ENCODE peak calls at places on chromosomes 5 and 9, in eight cellular contexts. One of them, this sample, is unnamed.
A peak's percentile ranks its signal among the peaks of the same experiment; 100 is the strongest.

GRCh38 chr9:81902191-81902590 is 26.0 kb upstream of the SPATA31D4 start:
- DNase-seq in lung: no peak
- DNase-seq in progenitor cell of endocrine pancreas: no peak
- DNase-seq in A549: no peak
- DNase-seq in epithelial cell of esophagus: no peak
- DNase-seq in GM20000: no peak
- DNase-seq in lower lobe of right lung: no peak
- DNase-seq in foreskin fibroblast: peak; percentile 20
- DNase-seq in this sample: no peak

GRCh38 chr9:82582693-82583092 is 480.2 kb downstream of the RASEF start:
- DNase-seq in GM20000: no peak
- DNase-seq in lower lobe of right lung: no peak
- DNase-seq in foreskin fibroblast: no peak
- DNase-seq in progenitor cell of endocrine pancreas: no peak
- DNase-seq in epithelial cell of esophagus: no peak
- DNase-seq in A549: no peak
- DNase-seq in lung: no peak
- DNase-seq in this sample: no peak

GRCh38 chr9:111236337-111236736 is 93.7 kb downstream of the OR2K2 start:
- DNase-seq in lower lobe of right lung: no peak
- DNase-seq in A549: no peak
- DNase-seq in lung: no peak
- DNase-seq in epithelial cell of esophagus: no peak
- DNase-seq in progenitor cell of endocrine pancreas: no peak
- DNase-seq in foreskin fibroblast: peak; percentile 36
- DNase-seq in GM20000: no peak
- DNase-seq in this sample: no peak

GRCh38 chr5:136195971-136196577 is 3.1 kb upstream of the SMIM32 start:
- DNase-seq in lung: no peak
- DNase-seq in A549: no peak
- DNase-seq in foreskin fibroblast: no peak
- DNase-seq in epithelial cell of esophagus: no peak
- DNase-seq in lower lobe of right lung: no peak
- DNase-seq in progenitor cell of endocrine pancreas: no peak
- DNase-seq in GM20000: no peak
- DNase-seq in this sample: no peak

GRCh38 chr5:143198332-143198731 is 205.2 kb downstream of the NR3C1 start:
- DNase-seq in progenitor cell of endocrine pancreas: no peak
- DNase-seq in A549: no peak
- DNase-seq in GM20000: no peak
- DNase-seq in epithelial cell of esophagus: no peak
- DNase-seq in lung: no peak
- DNase-seq in lower lobe of right lung: no peak
- DNase-seq in foreskin fibroblast: peak; percentile 81
- DNase-seq in this sample: no peak

GRCh38 chr5:55232985-55233928 is at the start of gene CCNO:
- DNase-seq in GM20000: peak; percentile 70
- DNase-seq in epithelial cell of esophagus: peak; percentile 92
- DNase-seq in A549: peak; percentile 80
- DNase-seq in lung: peak; percentile 61
- DNase-seq in foreskin fibroblast: peak; percentile 86
- DNase-seq in lower lobe of right lung: peak; percentile 79
- DNase-seq in progenitor cell of endocrine pancreas: peak; percentile 62
- DNase-seq in this sample: peak; percentile 16

GRCh38 chr9:117448066-117448465 is 33.2 kb upstream of the ASTN2 start:
- DNase-seq in foreskin fibroblast: no peak
- DNase-seq in progenitor cell of endocrine pancreas: no peak
- DNase-seq in epithelial cell of esophagus: no peak
- DNase-seq in GM20000: no peak
- DNase-seq in lung: no peak
- DNase-seq in lower lobe of right lung: no peak
- DNase-seq in A549: no peak
- DNase-seq in this sample: no peak

GRCh38 chr5:137610598-137610997 is 111.5 kb upstream of the SPOCK1 start:
- DNase-seq in epithelial cell of esophagus: no peak
- DNase-seq in progenitor cell of endocrine pancreas: no peak
- DNase-seq in foreskin fibroblast: no peak
- DNase-seq in A549: no peak
- DNase-seq in lung: no peak
- DNase-seq in GM20000: no peak
- DNase-seq in lower lobe of right lung: no peak
- DNase-seq in this sample: no peak

GRCh38 chr5:126267435-126267834 is 155.8 kb upstream of the GRAMD2B start:
- DNase-seq in progenitor cell of endocrine pancreas: no peak
- DNase-seq in GM20000: no peak
- DNase-seq in A549: no peak
- DNase-seq in lung: no peak
- DNase-seq in epithelial cell of esophagus: peak; percentile 37
- DNase-seq in lower lobe of right lung: no peak
- DNase-seq in foreskin fibroblast: no peak
- DNase-seq in this sample: no peak

GRCh38 chr5:116174111-116174510 is 89.3 kb downstream of the COMMD10 start:
- DNase-seq in A549: no peak
- DNase-seq in foreskin fibroblast: no peak
- DNase-seq in progenitor cell of endocrine pancreas: no peak
- DNase-seq in lung: no peak
- DNase-seq in lower lobe of right lung: no peak
- DNase-seq in GM20000: no peak
- DNase-seq in epithelial cell of esophagus: no peak
- DNase-seq in this sample: no peak

GRCh38 chr5:27328480-27328879 is 290.1 kb upstream of the CDH9 start:
- DNase-seq in epithelial cell of esophagus: peak; percentile 91
- DNase-seq in A549: no peak
- DNase-seq in lower lobe of right lung: no peak
- DNase-seq in foreskin fibroblast: peak; percentile 23
- DNase-seq in GM20000: no peak
- DNase-seq in progenitor cell of endocrine pancreas: no peak
- DNase-seq in lung: no peak
- DNase-seq in this sample: no peak

GRCh38 chr5:157295247-157295646 is 29.3 kb downstream of the CYFIP2 start:
- DNase-seq in A549: no peak
- DNase-seq in lower lobe of right lung: no peak
- DNase-seq in GM20000: no peak
- DNase-seq in foreskin fibroblast: no peak
- DNase-seq in progenitor cell of endocrine pancreas: no peak
- DNase-seq in lung: no peak
- DNase-seq in epithelial cell of esophagus: no peak
- DNase-seq in this sample: no peak

GRCh38 chr5:147382776-147383175 is 127.1 kb downstream of the DPYSL3 start:
- DNase-seq in epithelial cell of esophagus: no peak
- DNase-seq in lower lobe of right lung: no peak
- DNase-seq in lung: no peak
- DNase-seq in foreskin fibroblast: peak; percentile 43
- DNase-seq in GM20000: no peak
- DNase-seq in progenitor cell of endocrine pancreas: no peak
- DNase-seq in A549: no peak
- DNase-seq in this sample: no peak

GRCh38 chr5:150129813-150130492 is 25.7 kb downstream of the PDGFRB start:
- DNase-seq in lung: peak; percentile 77
- DNase-seq in foreskin fibroblast: peak; percentile 90
- DNase-seq in A549: peak; percentile 94
- DNase-seq in GM20000: peak; percentile 85
- DNase-seq in progenitor cell of endocrine pancreas: peak; percentile 71
- DNase-seq in lower lobe of right lung: peak; percentile 75
- DNase-seq in epithelial cell of esophagus: peak; percentile 69
- DNase-seq in this sample: no peak

GRCh38 chr9:129550199-129550839 is 70.6 kb downstream of the C9orf50 start:
- DNase-seq in progenitor cell of endocrine pancreas: peak; percentile 55
- DNase-seq in lung: peak; percentile 69
- DNase-seq in lower lobe of right lung: peak; percentile 85
- DNase-seq in foreskin fibroblast: peak; percentile 87
- DNase-seq in GM20000: peak; percentile 23
- DNase-seq in epithelial cell of esophagus: peak; percentile 55
- DNase-seq in A549: peak; percentile 28
- DNase-seq in this sample: peak; percentile 63

GRCh38 chr9:95007470-95007869 is 281.0 kb downstream of the AOPEP start:
- DNase-seq in A549: no peak
- DNase-seq in lower lobe of right lung: no peak
- DNase-seq in epithelial cell of esophagus: peak; percentile 52
- DNase-seq in GM20000: no peak
- DNase-seq in progenitor cell of endocrine pancreas: no peak
- DNase-seq in lung: no peak
- DNase-seq in foreskin fibroblast: peak; percentile 65
- DNase-seq in this sample: no peak

GRCh38 chr9:21747171-21747570 is 55.3 kb upstream of the MTAP start:
- DNase-seq in GM20000: no peak
- DNase-seq in lung: no peak
- DNase-seq in foreskin fibroblast: peak; percentile 77
- DNase-seq in lower lobe of right lung: no peak
- DNase-seq in progenitor cell of endocrine pancreas: no peak
- DNase-seq in epithelial cell of esophagus: peak; percentile 89
- DNase-seq in A549: no peak
- DNase-seq in this sample: peak; percentile 19

GRCh38 chr5:89457411-89458329 is 574.7 kb upstream of the MEF2C start:
- DNase-seq in GM20000: no peak
- DNase-seq in lung: no peak
- DNase-seq in lower lobe of right lung: no peak
- DNase-seq in epithelial cell of esophagus: peak; percentile 80
- DNase-seq in progenitor cell of endocrine pancreas: no peak
- DNase-seq in foreskin fibroblast: peak; percentile 89
- DNase-seq in A549: no peak
- DNase-seq in this sample: peak; percentile 27

GRCh38 chr9:134550584-134550983 is 91.0 kb upstream of the COL5A1 start:
- DNase-seq in GM20000: no peak
- DNase-seq in epithelial cell of esophagus: no peak
- DNase-seq in progenitor cell of endocrine pancreas: no peak
- DNase-seq in lung: no peak
- DNase-seq in lower lobe of right lung: peak; percentile 24
- DNase-seq in A549: no peak
- DNase-seq in foreskin fibroblast: no peak
- DNase-seq in this sample: no peak
- TF ChIP-seq CTCF in GM20000: no peak
- TF ChIP-seq CTCF in epithelial cell of esophagus: no peak
- TF ChIP-seq CTCF in progenitor cell of endocrine pancreas: no peak
- TF ChIP-seq CTCF in lung: no peak
- TF ChIP-seq CTCF in lower lobe of right lung: no peak
- TF ChIP-seq CTCF in A549: no peak
- TF ChIP-seq CTCF in foreskin fibroblast: peak; percentile 7
- TF ChIP-seq CTCF in this sample: no peak

DNA sequence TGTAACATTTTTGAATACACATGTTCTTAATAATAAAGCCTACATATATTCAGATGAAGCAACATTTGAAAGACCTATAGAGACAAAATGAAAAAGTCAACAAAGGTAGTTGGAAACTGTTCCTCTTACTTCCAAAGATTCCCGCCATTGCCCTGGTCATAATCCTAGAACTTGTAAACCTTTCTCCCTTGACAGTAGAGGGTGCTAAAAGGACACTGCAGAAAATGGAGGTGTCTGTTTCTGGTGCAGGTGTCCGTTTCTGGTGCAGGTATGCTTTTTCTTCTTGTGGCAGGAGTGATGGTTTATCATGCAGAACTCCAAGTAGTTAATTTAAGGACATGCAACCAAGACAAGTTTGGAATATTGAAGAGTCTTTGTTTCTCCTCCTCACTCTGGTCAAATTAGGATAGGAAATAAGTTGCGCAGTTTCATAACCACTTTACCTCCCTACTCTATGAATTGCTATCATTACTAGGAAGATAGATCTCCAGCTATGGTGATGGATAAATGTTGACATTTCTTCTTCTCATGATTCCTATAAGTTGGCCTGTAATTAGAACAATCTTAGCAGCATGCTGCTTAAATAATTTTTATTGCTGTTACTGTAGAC is 56.0 kb upstream of the FAM174A start:
- DNase-seq in foreskin fibroblast: no peak
- DNase-seq in lower lobe of right lung: no peak
- DNase-seq in GM20000: peak; percentile 14
- DNase-seq in A549: no peak
- DNase-seq in epithelial cell of esophagus: peak; percentile 74
- DNase-seq in progenitor cell of endocrine pancreas: no peak
- DNase-seq in lung: no peak
- DNase-seq in this sample: no peak
- TF ChIP-seq CTCF in foreskin fibroblast: peak; percentile 39
- TF ChIP-seq CTCF in lower lobe of right lung: peak; percentile 55
- TF ChIP-seq CTCF in GM20000: no peak
- TF ChIP-seq CTCF in A549: peak; percentile 68
- TF ChIP-seq CTCF in epithelial cell of esophagus: peak; percentile 88
- TF ChIP-seq CTCF in progenitor cell of endocrine pancreas: peak; percentile 56
- TF ChIP-seq CTCF in lung: peak; percentile 8
- TF ChIP-seq CTCF in this sample: peak; percentile 44

GRCh38 chr5:10866913-10867312 is 105.9 kb upstream of the DAP start:
- DNase-seq in A549: no peak
- DNase-seq in epithelial cell of esophagus: no peak
- DNase-seq in GM20000: no peak
- DNase-seq in lung: no peak
- DNase-seq in foreskin fibroblast: no peak
- DNase-seq in lower lobe of right lung: no peak
- DNase-seq in progenitor cell of endocrine pancreas: no peak
- DNase-seq in this sample: no peak
- TF ChIP-seq CTCF in A549: peak; percentile 6
- TF ChIP-seq CTCF in epithelial cell of esophagus: no peak
- TF ChIP-seq CTCF in GM20000: no peak
- TF ChIP-seq CTCF in lung: no peak
- TF ChIP-seq CTCF in foreskin fibroblast: no peak
- TF ChIP-seq CTCF in lower lobe of right lung: no peak
- TF ChIP-seq CTCF in progenitor cell of endocrine pancreas: peak; percentile 22
- TF ChIP-seq CTCF in this sample: no peak

GRCh38 chr9:98607152-98607551 is 101.6 kb downstream of the GABBR2 start:
- DNase-seq in GM20000: no peak
- DNase-seq in progenitor cell of endocrine pancreas: no peak
- DNase-seq in lung: no peak
- DNase-seq in epithelial cell of esophagus: no peak
- DNase-seq in foreskin fibroblast: no peak
- DNase-seq in lower lobe of right lung: no peak
- DNase-seq in A549: no peak
- DNase-seq in this sample: no peak
- TF ChIP-seq CTCF in GM20000: no peak
- TF ChIP-seq CTCF in progenitor cell of endocrine pancreas: no peak
- TF ChIP-seq CTCF in lung: no peak
- TF ChIP-seq CTCF in epithelial cell of esophagus: no peak
- TF ChIP-seq CTCF in foreskin fibroblast: no peak
- TF ChIP-seq CTCF in lower lobe of right lung: no peak
- TF ChIP-seq CTCF in A549: no peak
- TF ChIP-seq CTCF in this sample: no peak

GRCh38 chr9:15101046-15101445 is 190.8 kb upstream of the FREM1 start:
- DNase-seq in GM20000: no peak
- DNase-seq in lung: no peak
- DNase-seq in foreskin fibroblast: peak; percentile 18
- DNase-seq in progenitor cell of endocrine pancreas: no peak
- DNase-seq in lower lobe of right lung: no peak
- DNase-seq in A549: no peak
- DNase-seq in epithelial cell of esophagus: no peak
- DNase-seq in this sample: no peak

DNA sequence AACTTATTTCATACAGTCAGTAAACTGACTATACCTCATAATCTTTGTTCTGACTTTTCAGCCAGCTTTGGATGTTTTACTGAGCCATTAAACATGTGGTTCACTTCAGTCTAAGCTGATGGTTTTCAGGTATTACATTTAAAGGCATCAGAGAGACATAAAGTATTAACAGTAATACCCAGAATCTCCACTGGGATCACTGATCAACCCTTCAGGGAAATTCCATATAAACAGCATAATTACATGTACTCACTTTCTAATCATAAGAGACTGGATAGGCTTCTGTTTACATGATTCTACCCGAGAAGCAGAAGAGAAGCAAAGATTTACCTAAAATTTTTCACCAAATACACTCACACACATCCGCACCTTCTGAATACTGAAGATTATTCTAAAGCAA is 186.7 kb upstream of the FREM1 start:
- DNase-seq in lower lobe of right lung: no peak
- DNase-seq in A549: no peak
- DNase-seq in epithelial cell of esophagus: no peak
- DNase-seq in progenitor cell of endocrine pancreas: no peak
- DNase-seq in GM20000: no peak
- DNase-seq in lung: no peak
- DNase-seq in foreskin fibroblast: no peak
- DNase-seq in this sample: no peak
- TF ChIP-seq CTCF in lower lobe of right lung: no peak
- TF ChIP-seq CTCF in A549: no peak
- TF ChIP-seq CTCF in epithelial cell of esophagus: no peak
- TF ChIP-seq CTCF in progenitor cell of endocrine pancreas: no peak
- TF ChIP-seq CTCF in GM20000: no peak
- TF ChIP-seq CTCF in lung: no peak
- TF ChIP-seq CTCF in foreskin fibroblast: no peak
- TF ChIP-seq CTCF in this sample: no peak